ENCODE peak calls at places on chromosome 17, in five cellular contexts. B is T-helper 1 cell, J is HTR-8/SVneo, M is GM12891, L is cardiac muscle cell. I is an unnamed sample.

GRCh38 chr17:15659663-15660062 is 24.4 kb downstream of the TRIM16 start:
- DNase-seq in L (peak), J (no peak), M (no peak), B (no peak), I (peak)

GRCh38 chr17:47986520-47986919 is 15.6 kb downstream of the CDK5RAP3 start:
- DNase-seq in J (no peak), M (no peak), B (no peak), L (no peak), I (no peak)

GRCh38 chr17:33144837-33145236 is 148.3 kb downstream of the ASIC2 start:
- DNase-seq in B (no peak), J (no peak), M (no peak), L (no peak), I (no peak)

GRCh38 chr17:5031365-5032082 is 3.7 kb downstream of the SLC52A1 start:
- DNase-seq in L (peak), J (peak), M (peak), B (peak), I (peak)

GRCh38 chr17:62163847-62164246 is 98.8 kb upstream of the MED13 start:
- DNase-seq in B (no peak), L (no peak), M (no peak), J (no peak), I (no peak)

GRCh38 chr17:8122923-8123694 is 797 bp downstream of the HES7 start:
- DNase-seq in B (no peak), L (peak), M (no peak), J (no peak), I (no peak)

GRCh38 chr17:8060274-8060673 is 21.4 kb downstream of the ALOX15B start:
- DNase-seq in B (no peak), M (no peak), J (peak), L (peak), I (peak)

GRCh38 chr17:48500435-48501426 is 30.1 kb downstream of the HOXB1 start:
- DNase-seq in B (no peak), J (no peak), L (peak), M (no peak), I (no peak)

GRCh38 chr17:35731239-35731931 is at the start of gene RASL10B:
- DNase-seq in M (peak), J (peak), B (no peak), L (peak), I (peak)

GRCh38 chr17:60506312-60506711 is 19.7 kb downstream of the APPBP2 start:
- DNase-seq in L (no peak), B (no peak), J (peak), M (no peak), I (no peak)

GRCh38 chr17:43118679-43119615 is 6.2 kb downstream of the BRCA1 start:
- DNase-seq in M (no peak), J (no peak), B (no peak), L (no peak), I (no peak)

GRCh38 chr17:55273579-55274370 is 9.0 kb downstream of the HLF start:
- DNase-seq in J (no peak), M (no peak), L (no peak), B (no peak), I (peak)

GRCh38 chr17:81342700-81343070 is 47.6 kb upstream of the SLC38A10 start:
- DNase-seq in B (no peak), L (no peak), M (no peak), J (no peak), I (no peak)

GRCh38 chr17:40526668-40527067 is 25.2 kb upstream of the TNS4 start:
- DNase-seq in M (no peak), B (no peak), L (no peak), J (no peak), I (no peak)

GRCh38 chr17:47696717-47697642 is 3.0 kb downstream of the TBKBP1 start:
- DNase-seq in B (no peak), J (no peak), L (no peak), M (peak), I (no peak)

GRCh38 chr17:38921756-38922411 is 3.5 kb upstream of the LASP1NB start:
- DNase-seq in M (no peak), L (no peak), J (no peak), B (no peak), I (no peak)

GRCh38 chr17:36740157-36740556 is 138.8 kb downstream of the MRM1 start:
- DNase-seq in J (no peak), L (no peak), M (no peak), B (no peak), I (no peak)

GRCh38 chr17:47618416-47618815 is 31.3 kb upstream of the KPNB1 start:
- DNase-seq in L (no peak), J (no peak), M (no peak), B (no peak), I (no peak)

GRCh38 chr17:41965694-41966375 is 760 bp upstream of the CNP start:
- DNase-seq in J (no peak), M (no peak), L (peak), B (peak), I (peak)

GRCh38 chr17:48601528-48602430 is 3.0 kb downstream of the HOXB6 start:
- DNase-seq in B (no peak), L (no peak), M (no peak), J (no peak), I (no peak)

GRCh38 chr17:82841921-82842596 is 2.2 kb upstream of the ZNF750 start:
- DNase-seq in M (no peak), B (no peak), J (no peak), L (no peak), I (no peak)

GRCh38 chr17:2855063-2855600 is 58.9 kb downstream of the RAP1GAP2 start:
- DNase-seq in M (no peak), L (no peak), J (no peak), B (no peak), I (peak)

GRCh38 chr17:82126479-82127314 is 28.7 kb upstream of the FASN start:
- DNase-seq in B (peak), L (no peak), M (no peak), J (no peak), I (no peak)

GRCh38 chr17:50290074-50290702 is 15.9 kb downstream of the TMEM92 start:
- DNase-seq in J (peak), B (no peak), M (no peak), L (no peak), I (peak)

GRCh38 chr17:63431939-63432804 is 13.9 kb downstream of the CYB561 start:
- DNase-seq in J (no peak), B (no peak), L (peak), M (no peak), I (no peak)

I was measured in RWPE1.